ENCODE peak calls at places on chromosomes 7 and 10, in four cellular contexts. D is brain pericyte; B is T-helper 2 cell treated with Interferon-gamma antibody and Interleukin-4, amounts not matched to agents 5 μg/mL and 100 μg/mL, for 36 hours; N is activated CD4-positive, alpha-beta T cell treated with anti-CD3 and anti-CD28 coated beads, Interleukin-2, amount 50 U/mL, for 24 hours. X is an unnamed sample.

GRCh38 chr7:62361-63116 is 129.8 kb upstream of the FAM20C start:
- DNase-seq in B (no peak), N (no peak), D (no peak), X (no peak)

GRCh38 chr10:122407375-122408125 is 33.0 kb downstream of the PLEKHA1 start:
- DNase-seq in D (no peak), N (no peak), B (peak; percentile 30), X (no peak)

GRCh38 chr7:111855161-111855841 is 293.0 kb upstream of the IMMP2L start:
- DNase-seq in D (peak; percentile 57), B (no peak), N (no peak), X (no peak)

GRCh38 chr10:71920540-71921318 is 43.5 kb upstream of the CHST3 start:
- DNase-seq in N (no peak), B (no peak), D (no peak), X (no peak)

GRCh38 chr10:132269286-132270230 is 38.2 kb downstream of the STK32C start:
- DNase-seq in B (no peak), D (no peak), N (no peak), X (no peak)

GRCh38 chr10:99766282-99766681 is 16.2 kb upstream of the ABCC2 start:
- DNase-seq in B (no peak), N (no peak), D (no peak), X (no peak)

GRCh38 chr10:98107644-98108430 is 26.6 kb upstream of the R3HCC1L start:
- DNase-seq in D (no peak), B (no peak), N (no peak), X (no peak)

GRCh38 chr7:108247646-108248045 is 117.5 kb upstream of the LAMB4 start:
- DNase-seq in N (no peak), B (no peak), D (no peak), X (no peak)

GRCh38 chr7:119572132-119572531 is 700.8 kb upstream of the KCND2 start:
- DNase-seq in D (no peak), N (no peak), B (no peak), X (no peak)